ENCODE peak calls at places on chromosomes 3 and 15, in eight cellular contexts. X, Y, W, D, I, K, E and L are unnamed samples.

GRCh38 chr3:30871720-30872119 is 22.7 kb downstream of the GADL1 start:
- DNase-seq in X (no peak), Y (no peak), W (no peak), D (no peak), I (no peak), K (no peak), E (no peak), L (no peak)

GRCh38 chr15:43150171-43150929 is 17.0 kb downstream of the TMEM62 start:
- DNase-seq in X (no peak), Y (peak), W (no peak), D (no peak), I (no peak), K (peak), E (no peak), L (no peak)

GRCh38 chr3:157098823-157099185 is 61.1 kb downstream of the CCNL1 start:
- DNase-seq in X (no peak), Y (no peak), W (no peak), D (no peak), I (no peak), K (peak), E (no peak), L (no peak)

GRCh38 chr3:64111872-64112271 is 88.6 kb upstream of the PSMD6 start:
- DNase-seq in X (no peak), Y (peak), W (no peak), D (no peak), I (no peak), K (no peak), E (no peak), L (no peak)

GRCh38 chr3:181493423-181493822 is 218.3 kb upstream of the SOX2 start:
- DNase-seq in X (no peak), Y (peak), W (no peak), D (no peak), I (no peak), K (no peak), E (no peak), L (no peak)

GRCh38 chr3:136818191-136818850 is 605 bp upstream of the SLC35G2 start:
- DNase-seq in X (peak), Y (peak), W (no peak), D (no peak), I (peak), K (peak), E (peak), L (peak)

GRCh38 chr3:102466001-102466400 is 31.2 kb downstream of the ZPLD1 start:
- DNase-seq in X (no peak), Y (peak), W (peak), D (no peak), I (no peak), K (no peak), E (no peak), L (no peak)

GRCh38 chr3:9400626-9401025 is 3.2 kb downstream of the SETD5 start:
- DNase-seq in X (no peak), Y (no peak), W (no peak), D (no peak), I (no peak), K (no peak), E (no peak), L (peak)

GRCh38 chr15:81548350-81549116 is 174.5 kb upstream of the TMC3 start:
- DNase-seq in X (no peak), Y (peak), W (no peak), D (no peak), I (no peak), K (peak), E (no peak), L (no peak)

GRCh38 chr3:171441381-171441780 is 18.8 kb downstream of the TNIK start:
- DNase-seq in X (no peak), Y (peak), W (no peak), D (no peak), I (no peak), K (no peak), E (no peak), L (no peak)

GRCh38 chr3:123719785-123720531 is 135.1 kb upstream of the HACD2 start:
- DNase-seq in X (no peak), Y (peak), W (no peak), D (peak), I (peak), K (no peak), E (no peak), L (no peak)

GRCh38 chr3:133893683-133894333 is 1.9 kb downstream of the RAB6B start:
- DNase-seq in X (no peak), Y (no peak), W (no peak), D (no peak), I (no peak), K (no peak), E (no peak), L (no peak)